ENCODE peak calls at places on chromosomes 11 and 22, in four cellular contexts. B, S, H and T are unnamed samples.

GRCh38 chr11:82786001-82786400 is 52.3 kb upstream of the FAM181B start:
- DNase-seq in S (no peak), H (no peak), B (no peak), T (no peak)

GRCh38 chr11:35288817-35289541 is 130.4 kb downstream of the SLC1A2 start:
- DNase-seq in B (no peak), S (no peak), H (peak), T (no peak)

GRCh38 chr11:76668362-76669155 is 2.0 kb downstream of the LRRC32 start:
- DNase-seq in S (no peak), B (no peak), H (no peak), T (no peak)

GRCh38 chr22:35785181-35785923 is 67.7 kb downstream of the APOL5 start:
- DNase-seq in B (no peak), H (no peak), S (no peak), T (no peak)

GRCh38 chr22:29055192-29055830 is 6.3 kb downstream of the C22orf31 start:
- DNase-seq in B (no peak), S (no peak), H (no peak), T (no peak)

GRCh38 chr11:9228086-9228485 is 37.1 kb downstream of the DENND5A start:
- DNase-seq in S (no peak), H (no peak), B (no peak), T (no peak)

GRCh38 chr11:75968021-75968685 is 153.1 kb downstream of the UVRAG start:
- DNase-seq in B (no peak), H (no peak), S (no peak), T (no peak)

GRCh38 chr11:76237041-76237649 is 30.8 kb upstream of the WNT11 start:
- DNase-seq in H (no peak), B (no peak), S (no peak), T (no peak)

GRCh38 chr22:26853071-26853470 is 195.7 kb downstream of the MIAT start:
- DNase-seq in H (no peak), B (no peak), S (no peak), T (no peak)

GRCh38 chr11:3130269-3131071 is 34.6 kb downstream of the OSBPL5 start:
- DNase-seq in B (no peak), H (no peak), S (peak), T (peak)